ENCODE peak calls at places on chromosomes 11 and 22, in eight cellular contexts. P is fibroblast of the aortic adventitia, M is kidney epithelial cell, E is IMR-90, Q is fibroblast of villous mesenchyme, S is HCT116, Y is HepG2, J is heart left ventricle. X is an unnamed sample.

GRCh38 chr11:103315248-103315647 is 206.0 kb downstream of the DYNC2H1 start:
- DNase-seq in P (no peak), M (no peak), E (peak; percentile 15), Q (no peak), S (no peak), Y (no peak), J (no peak), X (no peak)

GRCh38 chr11:14308114-14308896 is 50.7 kb downstream of the RRAS2 start:
- DNase-seq in P (peak; percentile 66), M (no peak), E (peak; percentile 58), Q (peak; percentile 73), S (peak; percentile 12), Y (peak; percentile 50), J (no peak), X (no peak)

GRCh38 chr22:23781065-23781464 is 5.7 kb upstream of the SMARCB1 start:
- DNase-seq in P (no peak), M (no peak), E (no peak), Q (no peak), S (no peak), Y (no peak), J (no peak), X (no peak)

GRCh38 chr11:69241075-69241740 is 52.7 kb upstream of the MYEOV start:
- DNase-seq in P (no peak), M (no peak), E (no peak), Q (no peak), S (no peak), Y (no peak), J (no peak), X (no peak)

GRCh38 chr11:66728760-66729385 is at the start of gene SPTBN2:
- DNase-seq in P (no peak), M (no peak), E (no peak), Q (no peak), S (no peak), Y (no peak), J (no peak), X (no peak)

GRCh38 chr11:129090056-129090455 is 102.1 kb downstream of the ARHGAP32 start:
- DNase-seq in P (peak; percentile 49), M (no peak), E (peak; percentile 56), Q (peak; percentile 10), S (no peak), Y (no peak), J (no peak), X (no peak)

GRCh38 chr11:11763796-11764427 is 77.9 kb upstream of the USP47 start:
- DNase-seq in P (no peak), M (no peak), E (no peak), Q (no peak), S (no peak), Y (no peak), J (no peak), X (no peak)

GRCh38 chr11:66860449-66860831 is 3.6 kb downstream of the LRFN4 start:
- DNase-seq in P (no peak), M (no peak), E (no peak), Q (no peak), S (no peak), Y (no peak), J (no peak), X (no peak)

DNA sequence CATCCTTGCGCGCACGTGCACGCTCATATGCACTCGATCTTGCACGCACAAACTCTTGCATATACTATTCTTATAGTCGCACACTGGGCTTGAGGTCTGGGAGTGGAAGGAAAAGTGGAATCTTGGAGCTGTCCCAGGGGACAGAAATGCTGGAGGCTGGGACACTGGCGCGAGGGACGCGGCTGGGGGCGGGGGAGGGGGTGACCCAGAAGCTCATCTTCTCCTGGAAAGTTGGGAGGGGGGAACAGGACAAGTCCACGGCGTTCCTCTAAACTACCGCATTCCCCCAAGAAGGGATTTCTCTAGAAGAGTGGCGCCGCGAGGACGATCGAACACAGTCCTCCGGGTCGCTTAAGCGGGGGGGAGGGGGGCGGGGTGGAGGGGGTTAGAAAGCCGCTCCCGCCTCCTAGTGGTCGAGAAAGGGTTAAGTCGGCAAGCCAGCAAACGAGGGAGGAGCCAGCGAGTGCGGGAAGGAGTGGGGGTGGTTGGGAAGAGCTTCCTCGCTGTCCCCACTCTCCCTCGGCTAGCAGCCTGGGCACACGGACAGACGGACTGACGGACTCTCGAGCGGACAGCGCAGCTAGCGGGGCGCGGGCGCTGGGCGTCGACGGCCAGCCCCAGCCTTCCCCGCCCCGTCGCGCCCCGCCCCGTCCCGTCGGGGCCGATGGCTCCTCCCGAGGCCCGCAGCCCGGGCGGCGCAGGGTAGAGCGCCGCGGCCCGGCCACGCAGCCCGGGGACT is at the start of gene RTN4RL2:
- DNase-seq in P (peak; percentile 26), M (no peak), E (peak; percentile 45), Q (peak; percentile 30), S (peak; percentile 52), Y (peak; percentile 48), J (peak; percentile 62), X (no peak)
- H3K4me3 ChIP-seq in P (peak within 1 kb of the TSS; percentile 57), M (peak within 1 kb of the TSS; percentile 35), E (peak within 1 kb of the TSS; percentile 69), Q (peak within 1 kb of the TSS; percentile 48), S (peak within 1 kb of the TSS; percentile 65), Y (peak within 1 kb of the TSS; percentile 57), J (peak within 1 kb of the TSS; percentile 56), X (peak within 1 kb of the TSS; percentile 40)

GRCh38 chr22:19106886-19107729 is 15.1 kb downstream of the DGCR2 start:
- DNase-seq in P (no peak), M (no peak), E (no peak), Q (no peak), S (no peak), Y (no peak), J (no peak), X (no peak)

GRCh38 chr22:19107730-19108074 is 14.5 kb downstream of the DGCR2 start:
- DNase-seq in P (peak; percentile 9), M (no peak), E (no peak), Q (no peak), S (no peak), Y (no peak), J (no peak), X (no peak)

GRCh38 chr22:19105867-19106802 is 16.1 kb downstream of the DGCR2 start:
- DNase-seq in P (no peak), M (no peak), E (no peak), Q (no peak), S (no peak), Y (no peak), J (no peak), X (no peak)

GRCh38 chr22:19105456-19105855 is 16.8 kb downstream of the DGCR2 start:
- DNase-seq in P (no peak), M (no peak), E (no peak), Q (no peak), S (no peak), Y (no peak), J (no peak), X (no peak)

GRCh38 chr22:19103881-19104821 is 18.1 kb downstream of the DGCR2 start:
- DNase-seq in P (peak; percentile 22), M (no peak), E (peak; percentile 79), Q (peak; percentile 66), S (no peak), Y (no peak), J (no peak), X (no peak)
- TF ChIP-seq CTCF in P (no peak), M (no peak), E (peak; percentile 22), Q (no peak), S (no peak), Y (no peak), J (no peak), X (no peak)

GRCh38 chr11:118842369-118842768 is 41.3 kb upstream of the CXCR5 start:
- DNase-seq in P (peak; percentile 50), M (no peak), E (peak; percentile 41), Q (peak; percentile 10), S (peak; percentile 27), Y (no peak), J (no peak), X (no peak)

GRCh38 chr11:118846181-118846946 is 37.3 kb upstream of the CXCR5 start:
- DNase-seq in P (no peak), M (no peak), E (no peak), Q (no peak), S (no peak), Y (no peak), J (no peak), X (no peak)

GRCh38 chr11:118845369-118845768 is 38.3 kb upstream of the CXCR5 start:
- DNase-seq in P (peak; percentile 25), M (no peak), E (peak; percentile 70), Q (peak; percentile 46), S (no peak), Y (no peak), J (no peak), X (no peak)

GRCh38 chr11:118841469-118842222 is 42.0 kb upstream of the CXCR5 start:
- DNase-seq in P (no peak), M (no peak), E (no peak), Q (peak; percentile 19), S (no peak), Y (peak; percentile 49), J (no peak), X (no peak)

GRCh38 chr11:118843518-118843917 is 40.2 kb upstream of the CXCR5 start:
- DNase-seq in P (no peak), M (no peak), E (no peak), Q (no peak), S (no peak), Y (no peak), J (no peak), X (no peak)
- H3K4me3 ChIP-seq in P (no peak overlapping the region), M (no peak overlapping the region), E (no peak overlapping the region), Q (no peak overlapping the region), S (no peak overlapping the region), Y (no peak overlapping the region), J (no peak overlapping the region), X (no peak overlapping the region)

GRCh38 chr11:94423467-94423866 is 22.2 kb upstream of the GPR83 start:
- DNase-seq in P (no peak), M (peak; percentile 41), E (no peak), Q (no peak), S (no peak), Y (no peak), J (no peak), X (no peak)

GRCh38 chr11:94418123-94418770 is 17.0 kb upstream of the GPR83 start:
- DNase-seq in P (no peak), M (no peak), E (no peak), Q (no peak), S (no peak), Y (no peak), J (no peak), X (no peak)

GRCh38 chr11:94417386-94417987 is 16.3 kb upstream of the GPR83 start:
- DNase-seq in P (peak; percentile 77), M (no peak), E (peak; percentile 59), Q (peak; percentile 52), S (peak; percentile 2), Y (peak; percentile 25), J (no peak), X (peak; percentile 11)
- TF ChIP-seq CTCF in P (peak; percentile 75), M (peak; percentile 56), E (peak; percentile 70), Q (peak; percentile 64), S (peak; percentile 55), Y (peak; percentile 58), J (peak; percentile 62), X (peak; percentile 77)

GRCh38 chr22:43860831-43861230 is 1.5 kb downstream of the SULT4A1 start:
- DNase-seq in P (no peak), M (no peak), E (no peak), Q (no peak), S (no peak), Y (no peak), J (no peak), X (no peak)
- H3K4me3 ChIP-seq in P (no peak overlapping the region), M (no peak overlapping the region), E (no peak overlapping the region), Q (no peak overlapping the region), S (peak overlapping the region; percentile 44), Y (no peak overlapping the region), J (no peak overlapping the region), X (no peak overlapping the region)

X was measured in AG09309.